ENCODE peak calls at places on chromosomes 4 and X, in seven cellular contexts. Z, Q, T, R, J, V and S are unnamed samples.

GRCh38 chr4:27132497-27132896 is 271.9 kb downstream of the STIM2 start:
- DNase-seq in Z (no peak), R (no peak), J (no peak), V (no peak), Q (no peak), T (no peak), S (no peak)

GRCh38 chrX:44162964-44163475 is 180.5 kb downstream of the EFHC2 start:
- DNase-seq in R (no peak), Q (no peak), V (no peak), T (no peak), J (no peak), Z (no peak), S (no peak)

GRCh38 chrX:151985955-151986354 is 11.5 kb upstream of the GABRE start:
- DNase-seq in J (no peak), T (no peak), Z (peak; percentile 89), V (no peak), Q (no peak), R (no peak), S (no peak)

GRCh38 chr4:75494563-75494962 is 19.6 kb downstream of the RCHY1 start:
- DNase-seq in V (no peak), T (no peak), Q (no peak), Z (peak; percentile 68), J (no peak), R (no peak), S (no peak)

GRCh38 chr4:182139481-182139880 is 103.7 kb upstream of the TENM3 start:
- DNase-seq in Q (no peak), J (no peak), Z (peak; percentile 31), T (no peak), R (no peak), V (no peak), S (no peak)

GRCh38 chrX:72693477-72693876 is 20.6 kb downstream of the PHKA1 start:
- DNase-seq in J (no peak), Z (no peak), V (no peak), T (no peak), R (no peak), Q (no peak), S (no peak)

GRCh38 chr4:10212400-10212799 is 95.8 kb upstream of the WDR1 start:
- DNase-seq in V (no peak), J (no peak), Z (no peak), T (no peak), R (no peak), Q (no peak), S (no peak)

GRCh38 chr4:5720980-5721379 is 10.0 kb downstream of the EVC start:
- DNase-seq in J (no peak), Z (no peak), R (no peak), V (no peak), Q (no peak), T (no peak), S (no peak)

GRCh38 chr4:80202784-80203553 is 5.7 kb downstream of the PRDM8 start:
- DNase-seq in J (peak; percentile 63), Z (no peak), R (peak; percentile 61), T (no peak), V (peak; percentile 44), Q (peak; percentile 42), S (no peak)

GRCh38 chrX:15497865-15498264 is 2.7 kb upstream of the BMX start:
- DNase-seq in V (peak; percentile 55), Q (peak; percentile 6), J (peak; percentile 50), Z (peak; percentile 52), R (peak; percentile 50), T (peak; percentile 8), S (peak; percentile 27)

GRCh38 chr4:152539556-152540292 is 3.8 kb upstream of the FBXW7 start:
- DNase-seq in Z (no peak), R (no peak), T (no peak), J (no peak), Q (no peak), V (no peak), S (no peak)

GRCh38 chrX:76555816-76556215 is 128.3 kb downstream of the MAGEE1 start:
- DNase-seq in J (peak; percentile 71), T (no peak), Q (no peak), R (peak; percentile 16), Z (peak; percentile 7), V (no peak), S (no peak)

GRCh38 chrX:136146614-136147319 is 566 bp upstream of the FHL1 start:
- DNase-seq in T (no peak), Z (peak; percentile 26), Q (no peak), V (peak; percentile 28), R (peak; percentile 8), J (no peak), S (no peak)

GRCh38 chr4:8913121-8913857 is 41.6 kb upstream of the HMX1 start:
- DNase-seq in V (peak; percentile 6), T (no peak), Z (no peak), R (no peak), J (no peak), Q (no peak), S (no peak)

GRCh38 chrX:22081475-22082092 is 49.5 kb downstream of the PHEX start:
- DNase-seq in V (peak; percentile 63), J (peak; percentile 64), Q (peak; percentile 1), T (peak; percentile 13), Z (peak; percentile 48), R (peak; percentile 28), S (peak; percentile 21)

GRCh38 chr4:64617813-64618212 is 208.6 kb upstream of the TECRL start:
- DNase-seq in V (no peak), Q (no peak), T (no peak), J (no peak), R (no peak), Z (peak; percentile 37), S (no peak)

GRCh38 chr4:144703494-144703893 is 57.5 kb downstream of the HHIP start:
- DNase-seq in T (no peak), J (no peak), V (no peak), Q (no peak), Z (no peak), R (no peak), S (no peak)

GRCh38 chr4:189204616-189205015 is 736.1 kb upstream of the FRG1 start:
- DNase-seq in Z (peak; percentile 5), Q (no peak), T (no peak), J (no peak), V (no peak), R (no peak), S (no peak)

GRCh38 chr4:15755781-15756180 is 22.3 kb upstream of the CD38 start:
- DNase-seq in T (no peak), Z (peak; percentile 54), R (no peak), V (no peak), J (no peak), Q (no peak), S (no peak)

GRCh38 chr4:9979101-9979815 is 42.0 kb downstream of the SLC2A9 start:
- DNase-seq in V (no peak), Q (no peak), J (no peak), Z (no peak), T (no peak), R (no peak), S (no peak)

GRCh38 chrX:33183366-33183765 is 28.0 kb downstream of the DMD start:
- DNase-seq in Z (peak; percentile 0), V (no peak), Q (no peak), T (no peak), R (no peak), J (peak; percentile 50), S (no peak)